ENCODE peak calls at places on chromosome 3, in seven cellular contexts. P is psoas muscle, E is AG09319, K is stomach, W is cardiac muscle cell, B is type B pancreatic cell, D is NB4. V is an unnamed sample.

GRCh38 chr3:47803478-47804025 is 614 bp downstream of the DHX30 start:
- DNase-seq in P (no peak), E (no peak), K (no peak), W (no peak), B (no peak), D (peak), V (no peak)

GRCh38 chr3:160921020-160921635 is 165.1 kb downstream of the PPM1L start:
- DNase-seq in P (peak), E (peak), K (peak), W (peak), B (no peak), D (peak), V (no peak)

GRCh38 chr3:171783626-171784025 is 26.7 kb downstream of the PLD1 start:
- DNase-seq in P (no peak), E (no peak), K (no peak), W (no peak), B (no peak), D (no peak), V (no peak)

GRCh38 chr3:134640872-134641470 is 9.9 kb downstream of the KY start:
- DNase-seq in P (no peak), E (no peak), K (peak), W (peak), B (no peak), D (peak), V (peak)

GRCh38 chr3:143348486-143349327 is 229.1 kb downstream of the CHST2 start:
- DNase-seq in P (no peak), E (no peak), K (no peak), W (peak), B (no peak), D (peak), V (no peak)

GRCh38 chr3:61928020-61928419 is 366.6 kb downstream of the PTPRG start:
- DNase-seq in P (no peak), E (no peak), K (no peak), W (peak), B (no peak), D (no peak), V (no peak)

GRCh38 chr3:8621872-8622271 is 22.7 kb downstream of the SSUH2 start:
- DNase-seq in P (no peak), E (peak), K (peak), W (peak), B (no peak), D (no peak), V (no peak)

GRCh38 chr3:184512621-184513020 is 49.0 kb upstream of the EPHB3 start:
- DNase-seq in P (no peak), E (no peak), K (no peak), W (no peak), B (no peak), D (no peak), V (peak)

GRCh38 chr3:73656241-73656890 is 31.6 kb upstream of the PDZRN3 start:
- DNase-seq in P (no peak), E (no peak), K (no peak), W (no peak), B (no peak), D (no peak), V (no peak)

GRCh38 chr3:16721494-16721893 is 116.3 kb upstream of the DAZL start:
- DNase-seq in P (no peak), E (no peak), K (no peak), W (no peak), B (no peak), D (no peak), V (no peak)

GRCh38 chr3:110420158-110420641 is 651.4 kb upstream of the NECTIN3 start:
- DNase-seq in P (no peak), E (peak), K (no peak), W (peak), B (no peak), D (no peak), V (no peak)

GRCh38 chr3:151537751-151538150 is 76.9 kb upstream of the IGSF10 start:
- DNase-seq in P (no peak), E (no peak), K (no peak), W (peak), B (no peak), D (no peak), V (no peak)

GRCh38 chr3:153165211-153165815 is 3.3 kb downstream of the RAP2B start:
- DNase-seq in P (no peak), E (no peak), K (no peak), W (peak), B (no peak), D (peak), V (no peak)

GRCh38 chr3:122992628-122993570 is 34.7 kb downstream of the SEMA5B start:
- DNase-seq in P (peak), E (no peak), K (no peak), W (no peak), B (no peak), D (no peak), V (no peak)

GRCh38 chr3:115186351-115187148 is 39.5 kb upstream of the ZBTB20 start:
- DNase-seq in P (no peak), E (no peak), K (no peak), W (no peak), B (no peak), D (no peak), V (no peak)

GRCh38 chr3:63390831-63391230 is 112.7 kb downstream of the SYNPR start:
- DNase-seq in P (no peak), E (no peak), K (no peak), W (no peak), B (no peak), D (no peak), V (no peak)

GRCh38 chr3:159413319-159413718 is 575.3 kb upstream of the IL12A start:
- DNase-seq in P (no peak), E (no peak), K (no peak), W (no peak), B (no peak), D (no peak), V (no peak)

GRCh38 chr3:16060945-16061344 is 113.5 kb upstream of the GALNT15 start:
- DNase-seq in P (peak), E (peak), K (no peak), W (peak), B (no peak), D (no peak), V (no peak)

GRCh38 chr3:168121175-168121853 is 25.6 kb upstream of the GOLIM4 start:
- DNase-seq in P (peak), E (no peak), K (peak), W (peak), B (no peak), D (no peak), V (no peak)

GRCh38 chr3:162192340-162193004 is 695.9 kb downstream of the OTOL1 start:
- DNase-seq in P (no peak), E (no peak), K (no peak), W (no peak), B (no peak), D (no peak), V (no peak)

GRCh38 chr3:4493931-4494806 is 1.0 kb downstream of the ITPR1 start:
- DNase-seq in P (no peak), E (no peak), K (no peak), W (peak), B (no peak), D (peak), V (no peak)

GRCh38 chr3:186506846-186507245 is 37.3 kb downstream of the CRYGS start:
- DNase-seq in P (no peak), E (no peak), K (no peak), W (no peak), B (no peak), D (peak), V (no peak)

GRCh38 chr3:14915636-14916222 is 31.7 kb upstream of the NR2C2 start:
- DNase-seq in P (no peak), E (no peak), K (peak), W (peak), B (no peak), D (no peak), V (peak)
- TF ChIP-seq CTCF in P (peak), E (no peak), K (no peak), W (no peak), B (peak), D (no peak), V (no peak)

GRCh38 chr3:41286305-41286704 is 87.0 kb downstream of the CTNNB1 start:
- DNase-seq in P (no peak), E (no peak), K (no peak), W (no peak), B (no peak), D (no peak), V (no peak)
- TF ChIP-seq CTCF in P (no peak), E (no peak), K (no peak), W (peak), B (no peak), D (no peak), V (no peak)

GRCh38 chr3:137041251-137041650 is 83.5 kb downstream of the IL20RB start:
- DNase-seq in P (no peak), E (no peak), K (no peak), W (no peak), B (no peak), D (no peak), V (no peak)

GRCh38 chr3:137032465-137033120 is 74.8 kb downstream of the IL20RB start:
- DNase-seq in P (peak), E (peak), K (peak), W (peak), B (peak), D (peak), V (peak)

GRCh38 chr3:137039570-137039969 is 81.8 kb downstream of the IL20RB start:
- DNase-seq in P (no peak), E (no peak), K (no peak), W (peak), B (no peak), D (peak), V (no peak)

GRCh38 chr3:137035631-137036030 is 77.8 kb downstream of the IL20RB start:
- DNase-seq in P (no peak), E (no peak), K (no peak), W (peak), B (no peak), D (peak), V (no peak)
- TF ChIP-seq CTCF in P (no peak), E (peak), K (no peak), W (peak), B (peak), D (peak), V (peak)

DNA sequence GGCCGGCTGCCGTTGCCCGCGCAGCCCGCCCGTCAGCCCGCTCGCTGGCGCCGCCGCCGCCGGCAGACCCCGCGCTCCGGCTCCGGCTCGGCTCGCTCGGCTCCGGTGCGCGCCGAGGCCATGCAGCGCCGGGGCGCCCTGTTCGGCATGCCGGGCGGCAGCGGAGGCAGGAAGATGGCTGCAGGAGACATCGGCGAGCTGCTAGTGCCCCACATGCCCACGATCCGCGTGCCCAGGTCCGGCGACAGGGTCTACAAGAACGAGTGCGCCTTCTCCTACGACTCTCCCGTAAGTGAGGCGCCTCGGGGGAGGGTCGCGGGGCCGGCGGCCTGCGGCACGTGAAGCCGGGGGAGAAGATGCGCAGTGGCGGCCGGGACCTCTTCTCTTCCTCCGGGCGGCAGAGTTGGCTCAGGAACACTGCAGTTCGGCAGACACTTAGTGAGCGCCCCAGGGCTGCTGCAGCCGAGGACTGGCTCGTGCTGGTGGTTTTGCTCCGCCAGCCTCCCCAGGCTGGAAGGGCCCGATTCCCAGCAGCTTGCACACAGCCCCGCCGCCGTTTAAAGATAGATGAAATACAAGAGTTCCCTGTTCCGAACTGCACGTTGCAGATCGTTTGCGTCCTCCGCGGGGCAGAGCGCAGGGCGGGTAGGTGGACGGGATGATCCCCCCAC is 401 bp downstream of the USP13 start:
- DNase-seq in P (peak), E (peak), K (peak), W (peak), B (peak), D (peak), V (peak)
- TF ChIP-seq CTCF in P (no peak), E (peak), K (no peak), W (no peak), B (no peak), D (no peak), V (peak)

DNA sequence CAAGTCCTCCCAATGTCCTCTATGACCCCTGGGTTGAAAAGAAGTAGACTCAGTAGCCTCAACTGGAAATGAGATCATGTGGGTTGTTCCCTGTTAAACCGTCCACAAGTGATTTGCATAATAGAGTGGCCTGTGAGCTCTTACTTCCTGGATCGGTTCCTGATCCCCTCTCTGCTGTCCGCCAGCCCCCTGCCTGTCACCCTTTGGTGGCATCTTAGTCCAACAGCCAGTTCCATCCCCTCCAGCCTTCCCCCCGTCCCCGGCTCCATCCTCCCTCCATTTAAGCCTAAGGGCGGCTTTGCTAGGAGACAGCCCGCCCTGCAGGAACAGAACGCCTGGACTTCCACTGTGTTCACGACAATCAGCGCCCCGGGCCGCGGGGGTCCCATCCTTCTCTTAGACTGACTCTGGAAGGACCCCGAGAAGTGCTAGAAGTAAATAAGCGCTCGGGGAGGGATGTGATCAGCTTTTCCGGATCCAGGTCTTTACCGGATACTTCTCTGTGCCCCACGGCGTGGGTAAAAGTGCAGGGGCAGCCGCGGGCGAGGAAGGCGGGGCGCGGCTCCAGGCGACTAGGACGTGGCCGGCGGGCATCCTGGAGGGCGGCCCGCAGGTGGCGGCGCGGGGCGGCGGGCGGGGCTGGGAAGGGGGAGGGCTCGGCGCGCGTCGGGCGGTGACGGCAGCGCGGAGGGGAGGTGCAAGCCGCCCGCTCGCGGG is 51.2 kb upstream of the ULK4 start:
- DNase-seq in P (peak), E (no peak), K (peak), W (peak), B (no peak), D (peak), V (peak)
- TF ChIP-seq CTCF in P (peak), E (no peak), K (no peak), W (no peak), B (no peak), D (no peak), V (no peak)

DNA sequence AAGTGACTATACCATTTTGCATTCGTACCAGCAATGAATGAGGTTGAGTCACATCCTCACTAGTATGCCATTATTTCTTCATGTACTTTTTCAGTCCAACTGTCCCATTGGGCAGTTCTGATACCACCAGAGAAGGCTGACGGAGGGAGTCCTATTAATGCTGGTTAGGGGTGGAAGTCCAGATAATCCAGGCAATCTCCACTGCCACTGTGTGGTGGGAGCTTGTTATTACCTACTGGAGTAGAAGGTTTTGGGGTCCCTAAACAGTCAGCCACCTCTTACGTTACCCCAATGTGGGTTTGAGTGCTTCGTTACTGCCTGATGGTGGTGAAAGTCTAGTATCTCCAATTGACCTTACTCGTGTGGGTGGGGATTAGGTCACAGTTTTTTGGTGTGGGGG is 210.8 kb downstream of the DOCK3 start:
- DNase-seq in P (no peak), E (no peak), K (no peak), W (no peak), B (no peak), D (peak), V (no peak)
- TF ChIP-seq CTCF in P (no peak), E (no peak), K (no peak), W (no peak), B (peak), D (peak), V (no peak)

GRCh38 chr3:56802411-56802745 is 629 bp upstream of the ARHGEF3 start:
- DNase-seq in P (no peak), E (no peak), K (no peak), W (no peak), B (no peak), D (no peak), V (no peak)
- TF ChIP-seq CTCF in P (no peak), E (no peak), K (no peak), W (no peak), B (no peak), D (no peak), V (no peak)

GRCh38 chr3:49939858-49940666 is at the start of gene RBM6:
- DNase-seq in P (peak), E (peak), K (peak), W (peak), B (peak), D (peak), V (peak)
- TF ChIP-seq CTCF in P (no peak), E (no peak), K (no peak), W (no peak), B (no peak), D (no peak), V (no peak)

DNA sequence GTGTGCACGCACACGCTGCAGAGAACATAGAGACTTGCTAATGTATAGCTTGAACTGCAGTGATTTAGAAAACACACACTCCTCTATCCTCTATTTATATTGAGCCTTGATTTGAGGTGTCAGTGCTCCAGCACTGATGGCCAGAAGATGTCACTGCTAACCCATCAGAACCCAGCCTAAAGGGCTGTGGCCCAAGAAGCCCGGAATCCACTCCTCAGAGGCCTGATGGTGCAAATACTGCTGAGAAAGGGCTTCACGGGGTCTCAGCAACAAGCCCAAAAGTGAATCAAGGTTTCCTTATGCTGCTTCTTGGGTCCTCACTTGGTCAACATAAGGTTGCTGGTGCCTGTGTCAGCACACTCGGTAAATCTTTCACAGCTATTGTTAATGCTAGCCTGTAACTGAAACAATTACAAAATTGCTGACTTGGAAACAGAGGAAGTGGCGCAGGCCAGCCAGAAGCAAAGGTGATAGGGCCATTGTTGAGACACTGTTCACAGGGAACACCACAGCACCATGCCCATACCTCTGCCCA is 60.3 kb downstream of the HEG1 start:
- DNase-seq in P (peak), E (no peak), K (peak), W (peak), B (no peak), D (peak), V (no peak)
- TF ChIP-seq CTCF in P (peak), E (peak), K (peak), W (peak), B (peak), D (peak), V (peak)